ENCODE peak calls at places on chromosomes 5 and 9, in nine cellular contexts. H, J, Y, Z, E, L, O, U and I are unnamed samples.

GRCh38 chr9:117359910-117360309 is 54.9 kb downstream of the ASTN2 start:
- DNase-seq in H (no peak), J (no peak), Y (no peak), Z (no peak), E (no peak), L (no peak), O (no peak), U (no peak), I (no peak)

GRCh38 chr5:34410411-34411139 is 245.6 kb upstream of the RAI14 start:
- DNase-seq in H (no peak), J (no peak), Y (no peak), Z (no peak), E (no peak), L (no peak), O (peak; percentile 83), U (no peak), I (no peak)

GRCh38 chr5:66315784-66316183 is 171.7 kb downstream of the SREK1 start:
- DNase-seq in H (no peak), J (no peak), Y (no peak), Z (no peak), E (no peak), L (no peak), O (no peak), U (no peak), I (no peak)

GRCh38 chr5:144187699-144188294 is 17.1 kb downstream of the KCTD16 start:
- DNase-seq in H (no peak), J (peak; percentile 76), Y (peak; percentile 89), Z (peak; percentile 92), E (no peak), L (peak; percentile 99), O (no peak), U (no peak), I (peak; percentile 63)

GRCh38 chr5:8216921-8217320 is 348.0 kb downstream of the MTRR start:
- DNase-seq in H (no peak), J (no peak), Y (no peak), Z (no peak), E (no peak), L (no peak), O (no peak), U (no peak), I (no peak)

GRCh38 chr5:61638476-61638875 is 306.4 kb downstream of the ZSWIM6 start:
- DNase-seq in H (no peak), J (no peak), Y (no peak), Z (no peak), E (peak; percentile 53), L (no peak), O (no peak), U (no peak), I (no peak)

GRCh38 chr5:13745508-13745907 is 199.0 kb downstream of the DNAH5 start:
- DNase-seq in H (no peak), J (no peak), Y (no peak), Z (peak; percentile 60), E (no peak), L (peak; percentile 90), O (no peak), U (no peak), I (no peak)

GRCh38 chr5:64826541-64826940 is 57.8 kb downstream of the CWC27 start:
- DNase-seq in H (no peak), J (no peak), Y (no peak), Z (no peak), E (no peak), L (no peak), O (no peak), U (no peak), I (no peak)

GRCh38 chr9:82147798-82148440 is 159.3 kb downstream of the SPATA31D1 start:
- DNase-seq in H (no peak), J (no peak), Y (no peak), Z (no peak), E (no peak), L (no peak), O (no peak), U (no peak), I (no peak)

GRCh38 chr5:18314192-18314778 is 680.0 kb downstream of the TAF11L14 start:
- DNase-seq in H (no peak), J (no peak), Y (peak; percentile 43), Z (peak; percentile 32), E (no peak), L (peak; percentile 20), O (peak; percentile 4), U (peak; percentile 36), I (peak; percentile 20)

GRCh38 chr5:131386124-131386523 is 122.3 kb downstream of the CDC42SE2 start:
- DNase-seq in H (no peak), J (no peak), Y (no peak), Z (no peak), E (no peak), L (no peak), O (no peak), U (no peak), I (no peak)

GRCh38 chr9:91572044-91572443 is 148.4 kb upstream of the NFIL3 start:
- DNase-seq in H (no peak), J (no peak), Y (no peak), Z (no peak), E (no peak), L (peak; percentile 34), O (peak; percentile 3), U (peak; percentile 42), I (no peak)

GRCh38 chr9:36210722-36211121 is 20.0 kb downstream of the CLTA start:
- DNase-seq in H (no peak), J (no peak), Y (no peak), Z (no peak), E (no peak), L (no peak), O (no peak), U (no peak), I (no peak)

GRCh38 chr5:93658044-93658443 is 75.0 kb downstream of the NR2F1 start:
- DNase-seq in H (no peak), J (no peak), Y (no peak), Z (no peak), E (no peak), L (peak; percentile 79), O (no peak), U (no peak), I (no peak)

GRCh38 chr9:101849102-101849707 is 110.8 kb upstream of the GRIN3A start:
- DNase-seq in H (no peak), J (no peak), Y (no peak), Z (no peak), E (no peak), L (no peak), O (peak; percentile 2), U (no peak), I (no peak)

GRCh38 chr5:134314443-134314842 is 52.5 kb downstream of the CDKL3 start:
- DNase-seq in H (no peak), J (no peak), Y (no peak), Z (no peak), E (no peak), L (no peak), O (no peak), U (no peak), I (no peak)

GRCh38 chr5:1026700-1027621 is 18.4 kb downstream of the NKD2 start:
- DNase-seq in H (no peak), J (peak; percentile 60), Y (no peak), Z (no peak), E (peak; percentile 16), L (no peak), O (no peak), U (no peak), I (no peak)

GRCh38 chr5:98111686-98112085 is 661.8 kb upstream of the RGMB start:
- DNase-seq in H (no peak), J (no peak), Y (no peak), Z (no peak), E (no peak), L (peak; percentile 34), O (no peak), U (no peak), I (no peak)
- TF ChIP-seq CTCF in H (no peak), J (no peak), Y (no peak), Z (no peak), E (no peak), L (no peak), O (no peak), U (no peak), I (no peak)

GRCh38 chr9:69157751-69158466 is 16.2 kb upstream of the TJP2 start:
- DNase-seq in H (no peak), J (no peak), Y (no peak), Z (no peak), E (no peak), L (peak; percentile 84), O (peak; percentile 4), U (no peak), I (no peak)
- TF ChIP-seq CTCF in H (no peak), J (no peak), Y (peak; percentile 56), Z (peak; percentile 24), E (peak; percentile 40), L (peak; percentile 29), O (no peak), U (peak; percentile 39), I (no peak)

GRCh38 chr9:6049798-6050197 is 34.4 kb upstream of the RANBP6 start:
- DNase-seq in H (no peak), J (no peak), Y (peak; percentile 53), Z (peak; percentile 21), E (no peak), L (no peak), O (peak; percentile 7), U (no peak), I (peak; percentile 21)
- TF ChIP-seq CTCF in H (no peak), J (no peak), Y (peak; percentile 76), Z (peak; percentile 22), E (no peak), L (peak; percentile 14), O (no peak), U (peak; percentile 39), I (peak; percentile 24)

GRCh38 chr5:138179277-138179857 is 455 bp downstream of the KIF20A start:
- DNase-seq in H (no peak), J (no peak), Y (peak; percentile 44), Z (no peak), E (no peak), L (no peak), O (peak; percentile 27), U (no peak), I (no peak)

GRCh38 chr5:138180841-138181240 is 1.9 kb downstream of the KIF20A start:
- DNase-seq in H (no peak), J (no peak), Y (no peak), Z (no peak), E (no peak), L (no peak), O (no peak), U (no peak), I (no peak)

GRCh38 chr5:138177936-138178515 is 404 bp downstream of the BRD8 start:
- DNase-seq in H (no peak), J (no peak), Y (peak; percentile 49), Z (peak; percentile 60), E (peak; percentile 24), L (peak; percentile 18), O (peak; percentile 31), U (peak; percentile 33), I (peak; percentile 60)

GRCh38 chr5:138178516-138179276 is at the start of the genes BRD8 and KIF20A:
- DNase-seq in H (peak; percentile 92), J (peak; percentile 97), Y (peak; percentile 95), Z (peak; percentile 98), E (peak; percentile 94), L (peak; percentile 94), O (peak; percentile 95), U (peak; percentile 98), I (peak; percentile 88)

DNA sequence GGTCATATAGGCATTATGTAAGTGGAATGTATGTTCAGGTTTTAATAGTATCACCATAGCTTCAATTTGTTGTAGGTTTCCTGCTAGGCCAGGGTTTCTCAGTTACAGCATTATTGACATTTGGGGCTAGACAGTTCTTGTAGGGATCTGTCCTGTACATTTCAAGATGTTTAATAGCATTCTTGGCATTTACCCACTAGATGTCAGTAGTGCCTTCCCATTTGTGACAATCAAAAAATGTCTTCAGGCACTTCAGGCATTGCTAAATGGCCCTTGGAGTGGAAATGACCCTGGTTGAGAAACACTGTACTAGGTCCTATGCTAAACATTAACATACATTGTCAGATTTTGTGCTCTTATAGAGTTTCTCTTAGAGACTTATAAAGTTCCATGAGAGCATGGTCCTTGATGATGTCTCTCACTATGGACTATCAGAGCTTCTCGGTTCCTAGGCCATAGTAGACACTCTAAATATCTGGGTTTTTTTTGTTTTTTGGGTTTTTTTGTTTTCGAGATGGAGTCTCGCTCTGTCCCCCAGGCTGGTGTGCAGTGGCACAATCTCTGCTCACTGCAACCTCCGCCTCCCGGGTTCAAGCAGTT is 1.4 kb downstream of the KIF20A start:
- DNase-seq in H (no peak), J (no peak), Y (peak; percentile 82), Z (peak; percentile 76), E (no peak), L (peak; percentile 64), O (peak; percentile 72), U (peak; percentile 57), I (peak; percentile 58)
- TF ChIP-seq CTCF in H (no peak), J (peak; percentile 11), Y (peak; percentile 88), Z (peak; percentile 45), E (peak; percentile 19), L (peak; percentile 48), O (peak; percentile 60), U (peak; percentile 50), I (peak; percentile 31)